ENCODE peak calls at places on chromosomes 11 and 22, in six cellular contexts. W is K562, H is GM12878, N is SK-N-SH, E is HepG2, G is H1. C is an unnamed sample.
A peak's percentile ranks its signal among the peaks of the same experiment; 100 is the strongest.

GRCh38 chr11:57778318-57779037 is 16.9 kb downstream of the CTNND1 start:
- DNase-seq in W (peak; percentile 67), H (no peak), N (peak; percentile 83), E (peak; percentile 99), G (peak; percentile 79), C (no peak)

GRCh38 chr11:116721983-116722382 is 50.8 kb downstream of the BUD13 start:
- DNase-seq in W (no peak), H (no peak), N (no peak), E (no peak), G (no peak), C (no peak)

GRCh38 chr22:48428556-48429371 is 1398.9 kb downstream of the BRD1 start:
- DNase-seq in W (no peak), H (no peak), N (no peak), E (no peak), G (no peak), C (no peak)

GRCh38 chr11:35046606-35047005 is 92.4 kb upstream of the CD44 start:
- DNase-seq in W (no peak), H (no peak), N (no peak), E (no peak), G (no peak), C (no peak)

GRCh38 chr22:30221121-30221992 is 25.2 kb downstream of the LIF start:
- DNase-seq in W (no peak), H (peak; percentile 56), N (no peak), E (no peak), G (no peak), C (no peak)

GRCh38 chr11:126416542-126417090 is 61.1 kb downstream of the ST3GAL4 start:
- DNase-seq in W (no peak), H (peak; percentile 27), N (peak; percentile 88), E (no peak), G (no peak), C (peak; percentile 91)

GRCh38 chr11:1839204-1839923 is 583 bp downstream of the TNNI2 start:
- DNase-seq in W (no peak), H (no peak), N (no peak), E (no peak), G (no peak), C (no peak)

GRCh38 chr11:125903753-125904659 is at the start of gene DDX25:
- DNase-seq in W (no peak), H (no peak), N (peak; percentile 95), E (no peak), G (peak; percentile 33), C (no peak)

GRCh38 chr11:67024410-67024809 is 1.5 kb downstream of the SYT12 start:
- DNase-seq in W (no peak), H (no peak), N (no peak), E (no peak), G (no peak), C (no peak)

GRCh38 chr11:8022876-8023275 is 35.7 kb downstream of the EIF3F start:
- DNase-seq in W (no peak), H (no peak), N (no peak), E (no peak), G (no peak), C (no peak)

GRCh38 chr11:38538866-38539651 is 1941.0 kb upstream of the RAG2 start:
- DNase-seq in W (peak; percentile 74), H (no peak), N (no peak), E (no peak), G (no peak), C (no peak)

GRCh38 chr11:119320593-119321524 is 3.9 kb upstream of the MCAM start:
- DNase-seq in W (peak; percentile 83), H (no peak), N (no peak), E (no peak), G (no peak), C (peak; percentile 86)

GRCh38 chr11:79336740-79337517 is 103.9 kb downstream of the TENM4 start:
- DNase-seq in W (no peak), H (no peak), N (no peak), E (no peak), G (no peak), C (no peak)

GRCh38 chr11:13429288-13429687 is 33.7 kb downstream of the BTBD10 start:
- DNase-seq in W (no peak), H (no peak), N (no peak), E (no peak), G (no peak), C (no peak)

GRCh38 chr11:73963861-73964260 is 13.0 kb downstream of the DNAJB13 start:
- DNase-seq in W (no peak), H (no peak), N (no peak), E (no peak), G (no peak), C (no peak)

GRCh38 chr11:57131080-57131790 is 50.5 kb upstream of the LRRC55 start:
- DNase-seq in W (peak; percentile 29), H (no peak), N (peak; percentile 25), E (peak; percentile 5), G (peak; percentile 38), C (no peak)

GRCh38 chr22:17985606-17986005 is 38.8 kb downstream of the MICAL3 start:
- DNase-seq in W (no peak), H (no peak), N (no peak), E (no peak), G (no peak), C (no peak)

GRCh38 chr11:86346513-86346912 is 28.2 kb upstream of the CCDC81 start:
- DNase-seq in W (no peak), H (no peak), N (no peak), E (no peak), G (no peak), C (no peak)

GRCh38 chr11:126345759-126346585 is 9.5 kb upstream of the ST3GAL4 start:
- DNase-seq in W (peak; percentile 81), H (no peak), N (no peak), E (no peak), G (no peak), C (no peak)

GRCh38 chr11:45889966-45890365 is 4.5 kb downstream of the MAPK8IP1 start:
- DNase-seq in W (no peak), H (no peak), N (no peak), E (no peak), G (no peak), C (no peak)

GRCh38 chr22:39914584-39914983 is 13.7 kb downstream of the GRAP2 start:
- DNase-seq in W (no peak), H (no peak), N (no peak), E (no peak), G (no peak), C (no peak)

GRCh38 chr11:13955971-13956421 is 6.5 kb upstream of the SPON1 start:
- DNase-seq in W (peak; percentile 67), H (no peak), N (peak; percentile 44), E (peak; percentile 58), G (no peak), C (no peak)

GRCh38 chr22:33599596-33599995 is 320.7 kb downstream of the LARGE1 start:
- DNase-seq in W (no peak), H (no peak), N (no peak), E (no peak), G (no peak), C (no peak)

GRCh38 chr11:69367211-69367964 is 73.4 kb downstream of the MYEOV start:
- DNase-seq in W (no peak), H (no peak), N (no peak), E (no peak), G (no peak), C (no peak)

GRCh38 chr11:117670443-117670842 is 126.6 kb downstream of the DSCAML1 start:
- DNase-seq in W (no peak), H (no peak), N (no peak), E (no peak), G (no peak), C (no peak)

GRCh38 chr22:41909290-41910049 is 5.4 kb downstream of the SHISA8 start:
- DNase-seq in W (no peak), H (no peak), N (no peak), E (no peak), G (no peak), C (no peak)

GRCh38 chr11:64268687-64269379 is 15.6 kb downstream of the BAD start:
- DNase-seq in W (peak; percentile 51), H (no peak), N (peak; percentile 77), E (peak; percentile 33), G (no peak), C (no peak)

DNA sequence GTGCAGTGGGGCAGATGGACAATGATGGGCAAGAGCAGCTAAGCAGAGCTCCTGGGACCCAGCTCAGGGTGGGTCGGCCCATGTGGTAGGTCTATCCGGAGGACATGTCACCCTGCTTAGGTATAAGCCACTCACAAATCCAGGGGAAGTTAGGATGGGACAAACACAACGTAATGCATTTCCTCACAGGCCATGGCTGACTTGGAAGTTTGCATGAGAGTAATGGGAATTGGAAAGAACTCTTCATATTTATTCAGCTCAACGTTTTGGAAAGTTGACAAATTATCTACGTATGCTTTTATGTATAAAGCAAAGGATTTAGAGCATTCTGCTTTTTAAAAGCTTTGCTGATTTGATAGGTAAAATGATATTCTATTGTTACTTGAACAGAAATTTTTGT is 74.9 kb downstream of the SMCO4 start:
- DNase-seq in W (no peak), H (no peak), N (no peak), E (no peak), G (no peak), C (no peak)
- TF ChIP-seq TAF1 in W (no peak), H (no peak), N (no peak), E (no peak), G (no peak), C (no peak)

GRCh38 chr11:44002191-44003093 is 45.3 kb upstream of the ACCSL start:
- DNase-seq in W (no peak), H (no peak), N (no peak), E (no peak), G (no peak), C (no peak)
- TF ChIP-seq TAF1 in W (no peak), H (no peak), N (no peak), E (no peak), G (no peak), C (no peak)

DNA sequence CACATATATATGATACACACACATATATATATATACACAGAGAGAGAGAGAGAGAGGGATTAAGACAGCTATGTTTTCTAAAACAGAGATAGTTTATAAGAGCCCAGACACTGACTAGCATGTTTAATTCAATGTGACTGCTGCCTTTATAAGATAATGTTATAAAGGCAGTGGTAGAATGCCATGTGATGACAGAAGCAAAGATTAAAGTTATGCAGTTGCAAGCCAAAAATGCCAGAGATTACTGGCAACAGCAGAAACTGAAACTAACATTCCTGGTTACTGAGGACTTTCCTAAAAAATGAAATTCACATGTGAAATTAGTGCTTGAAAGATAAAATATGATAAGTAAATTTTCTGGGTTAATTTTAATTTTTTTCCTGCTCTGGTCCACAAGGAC is 1888.9 kb downstream of the LRRC4C start:
- DNase-seq in W (no peak), H (no peak), N (no peak), E (no peak), G (no peak), C (no peak)
- TF ChIP-seq TAF1 in W (no peak), H (no peak), N (no peak), E (no peak), G (no peak), C (no peak)

GRCh38 chr11:32082346-32082986 is 8.4 kb upstream of the RCN1 start:
- DNase-seq in W (no peak), H (no peak), N (no peak), E (no peak), G (no peak), C (no peak)

GRCh38 chr11:32090774-32091370 is at the start of gene RCN1:
- DNase-seq in W (peak; percentile 51), H (no peak), N (peak; percentile 93), E (peak; percentile 13), G (peak; percentile 47), C (peak; percentile 54)

GRCh38 chr11:32087602-32088001 is 3.3 kb upstream of the RCN1 start:
- DNase-seq in W (peak; percentile 17), H (no peak), N (no peak), E (no peak), G (no peak), C (no peak)

GRCh38 chr11:32092581-32093170 is 1.8 kb downstream of the RCN1 start:
- DNase-seq in W (no peak), H (no peak), N (no peak), E (peak; percentile 59), G (no peak), C (no peak)

GRCh38 chr11:32088117-32088941 is 2.5 kb upstream of the RCN1 start:
- DNase-seq in W (peak; percentile 15), H (peak; percentile 66), N (peak; percentile 17), E (no peak), G (no peak), C (no peak)
- TF ChIP-seq TAF1 in W (no peak), H (no peak), N (no peak), E (no peak), G (no peak), C (no peak)

C was measured in GM12891.